ENCODE peak calls at places on chromosomes 2 and 18, in five cellular contexts. V is IMR-90, Y is K562, C is HepG2, O is GM12878. P is an unnamed sample.

GRCh38 chr2:188295067-188295685 is 3.5 kb downstream of the GULP1 start:
- DNase-seq in C (no peak), V (no peak), Y (no peak), O (no peak), P (no peak)

GRCh38 chr2:145114726-145115125 is 594.8 kb upstream of the ZEB2 start:
- DNase-seq in V (no peak), C (no peak), O (no peak), Y (no peak), P (no peak)

GRCh38 chr18:69949538-69949936 is 1.9 kb upstream of the CD226 start:
- DNase-seq in O (no peak), V (no peak), C (no peak), Y (no peak), P (no peak)

GRCh38 chr2:32418777-32419176 is 62.0 kb downstream of the BIRC6 start:
- DNase-seq in C (no peak), Y (no peak), O (no peak), V (peak), P (no peak)

GRCh38 chr2:88844960-88845359 is 153.5 kb downstream of the RPIA start:
- DNase-seq in Y (no peak), O (no peak), V (no peak), C (no peak), P (no peak)

GRCh38 chr2:62369549-62370164 is 136.3 kb downstream of the TMEM17 start:
- DNase-seq in V (no peak), O (no peak), Y (no peak), C (no peak), P (peak)

GRCh38 chr2:132009874-132010521 is 151.8 kb downstream of the ANKRD30BL start:
- DNase-seq in V (no peak), O (no peak), Y (no peak), C (no peak), P (peak)

GRCh38 chr2:201975434-201975833 is 58.2 kb upstream of the FZD7 start:
- DNase-seq in V (no peak), Y (no peak), C (peak), O (no peak), P (no peak)

GRCh38 chr18:36427369-36427768 is 129.9 kb downstream of the FHOD3 start:
- DNase-seq in C (no peak), O (no peak), V (no peak), Y (no peak), P (no peak)

GRCh38 chr2:193523662-193524061 is 1328.9 kb upstream of the TMEFF2 start:
- DNase-seq in O (no peak), Y (no peak), V (no peak), C (no peak), P (no peak)

GRCh38 chr18:59952283-59953007 is 52.6 kb downstream of the PMAIP1 start:
- DNase-seq in Y (no peak), O (no peak), C (no peak), V (no peak), P (no peak)

GRCh38 chr18:74942319-74942910 is 266.5 kb downstream of the PTGR3 start:
- DNase-seq in Y (no peak), V (peak), O (peak), C (no peak), P (no peak)

GRCh38 chr2:99940963-99941362 is 201.4 kb downstream of the AFF3 start:
- DNase-seq in C (no peak), O (no peak), V (peak), Y (no peak), P (no peak)

GRCh38 chr2:237319887-237320286 is 94.1 kb downstream of the COL6A3 start:
- DNase-seq in V (no peak), O (no peak), C (no peak), Y (no peak), P (no peak)

GRCh38 chr2:132564065-132564464 is 105.9 kb downstream of the LYPD1 start:
- DNase-seq in Y (no peak), C (no peak), V (no peak), O (no peak), P (no peak)

GRCh38 chr2:10493636-10494281 is 45.6 kb upstream of the ODC1 start:
- DNase-seq in C (peak), V (peak), O (peak), Y (no peak), P (no peak)

GRCh38 chr2:28400921-28401320 is 8.3 kb downstream of the FOSL2 start:
- DNase-seq in C (no peak), Y (no peak), O (no peak), V (no peak), P (no peak)
- H3K4me2 ChIP-seq in C (no peak), Y (no peak), O (no peak), V (no peak), P (peak)

GRCh38 chr2:109438146-109438545 is 175.6 kb downstream of the SEPTIN10 start:
- DNase-seq in C (no peak), O (no peak), V (no peak), Y (no peak), P (no peak)
- H3K27ac ChIP-seq in C (no peak), O (no peak), V (no peak), Y (no peak), P (no peak)

GRCh38 chr2:17529771-17530170 is 10.7 kb upstream of the VSNL1 start:
- DNase-seq in V (no peak), O (no peak), C (no peak), Y (no peak), P (no peak)
- TF ChIP-seq MXI1 in V (no peak), O (no peak), C (no peak), Y (no peak), P (no peak)

DNA sequence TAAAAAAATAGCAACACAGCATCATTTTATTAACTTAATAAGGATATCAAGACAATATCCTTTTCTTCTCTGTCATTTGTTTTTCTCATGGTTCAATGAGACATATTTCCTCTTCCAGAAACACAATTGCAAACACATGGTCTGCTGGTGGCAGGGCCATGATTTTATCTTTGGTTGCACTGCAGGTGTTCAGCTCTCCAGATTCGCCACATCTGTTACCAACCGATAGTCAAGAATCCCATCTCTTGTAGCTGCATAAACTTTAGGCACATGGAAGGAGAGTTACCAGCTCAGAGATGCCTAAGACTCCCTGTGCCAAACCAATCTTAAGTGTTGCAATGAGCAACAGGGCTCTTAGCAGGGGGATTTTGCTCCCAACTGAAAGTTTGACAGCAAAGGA is 1303.2 kb upstream of the CELF4 start:
- DNase-seq in C (no peak), Y (no peak), V (no peak), O (no peak), P (no peak)
- H3K4me2 ChIP-seq in C (no peak), Y (no peak), V (no peak), O (no peak), P (no peak)

GRCh38 chr18:11500153-11501122 is 109.0 kb upstream of the SLC35G4 start:
- DNase-seq in Y (no peak), C (peak), O (peak), V (peak), P (no peak)

GRCh38 chr18:11498821-11499220 is 110.6 kb upstream of the SLC35G4 start:
- DNase-seq in O (no peak), C (no peak), Y (no peak), V (no peak), P (no peak)

GRCh38 chr18:11504962-11505361 is 104.4 kb upstream of the SLC35G4 start:
- DNase-seq in O (no peak), V (no peak), C (no peak), Y (no peak), P (no peak)

GRCh38 chr18:11502368-11502767 is 107.0 kb upstream of the SLC35G4 start:
- DNase-seq in Y (no peak), C (peak), O (no peak), V (peak), P (no peak)

GRCh38 chr18:11501352-11501751 is 108.0 kb upstream of the SLC35G4 start:
- DNase-seq in V (peak), C (peak), O (no peak), Y (no peak), P (no peak)
- H3K27ac ChIP-seq in V (no peak), C (peak), O (no peak), Y (no peak), P (no peak)

DNA sequence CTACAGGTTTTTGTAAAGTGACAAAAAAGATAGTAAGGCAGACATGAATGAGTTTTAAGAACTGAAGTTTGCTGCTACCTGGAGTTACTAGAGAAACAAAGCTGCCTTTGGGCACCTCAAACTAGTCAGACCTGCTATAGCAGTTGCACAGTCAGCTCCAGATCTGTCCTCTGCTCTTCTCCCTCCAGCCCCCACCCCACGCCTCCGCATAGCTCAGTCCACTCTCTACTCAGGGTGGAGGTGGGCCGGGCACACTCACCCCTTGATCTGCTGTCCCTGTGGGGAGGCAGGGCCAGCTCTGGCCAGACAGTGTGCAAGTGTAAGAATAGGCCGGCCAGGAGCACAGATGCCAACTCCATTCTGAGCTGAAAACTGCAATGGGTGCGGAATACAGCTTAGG is 4.1 kb downstream of the SERTAD2 start:
- DNase-seq in Y (no peak), C (peak), V (no peak), O (no peak), P (no peak)
- TF ChIP-seq MXI1 in Y (no peak), C (peak), V (no peak), O (no peak), P (no peak)

DNA sequence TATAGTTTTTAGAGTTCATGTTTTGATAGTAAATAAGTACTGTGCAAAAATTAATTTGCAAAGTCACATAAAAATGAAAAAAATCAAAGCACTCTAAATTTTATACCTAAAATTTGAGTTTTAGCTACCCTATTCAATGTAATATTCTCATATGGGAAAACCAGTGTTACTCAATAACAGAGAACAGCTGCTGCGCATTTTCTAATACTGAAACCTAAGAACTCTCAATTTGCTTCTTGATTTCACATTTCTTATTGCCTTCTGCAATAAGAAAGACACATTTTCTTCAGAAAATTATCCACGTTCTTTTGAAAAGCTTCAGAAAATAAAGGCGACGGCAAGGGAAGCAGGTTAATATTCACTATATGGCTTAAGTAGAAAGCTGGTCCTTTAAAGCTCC is 199.1 kb upstream of the CCDC150 start:
- DNase-seq in Y (no peak), V (no peak), O (no peak), C (no peak), P (no peak)
- H3K4me2 ChIP-seq in Y (no peak), V (no peak), O (peak), C (no peak), P (no peak)

GRCh38 chr2:102593516-102593915 is 25.8 kb upstream of the SLC9A2 start:
- DNase-seq in V (no peak), O (no peak), C (no peak), Y (no peak), P (no peak)
- H3K27ac ChIP-seq in V (no peak), O (no peak), C (no peak), Y (no peak), P (no peak)

P was measured in SK-N-SH.